ENCODE peak calls at places on chromosomes 6 and 20, in nine cellular contexts. One of them, this sample, is unnamed.

GRCh38 chr6:111411978-111412574 is 70.9 kb downstream of the REV3L start:
- ATAC-seq in aorta: no peak
- ATAC-seq in lower lobe of right lung: peak
- ATAC-seq in right lobe of liver: peak
- ATAC-seq in A549: no peak
- ATAC-seq in psoas muscle: no peak
- ATAC-seq in GM23338: no peak
- ATAC-seq in heart left ventricle: peak
- ATAC-seq in pancreas: no peak
- ATAC-seq in this sample: no peak

GRCh38 chr20:19588731-19589130 is 169.3 kb upstream of the RIN2 start:
- ATAC-seq in aorta: no peak
- ATAC-seq in lower lobe of right lung: no peak
- ATAC-seq in right lobe of liver: no peak
- ATAC-seq in A549: no peak
- ATAC-seq in psoas muscle: peak
- ATAC-seq in GM23338: no peak
- ATAC-seq in heart left ventricle: peak
- ATAC-seq in pancreas: no peak
- ATAC-seq in this sample: no peak

GRCh38 chr6:134551245-134551960 is 233.5 kb upstream of the SGK1 start:
- ATAC-seq in aorta: no peak
- ATAC-seq in lower lobe of right lung: no peak
- ATAC-seq in right lobe of liver: peak
- ATAC-seq in A549: peak
- ATAC-seq in psoas muscle: peak
- ATAC-seq in GM23338: no peak
- ATAC-seq in heart left ventricle: no peak
- ATAC-seq in pancreas: no peak
- ATAC-seq in this sample: no peak

GRCh38 chr20:48387675-48388074 is 440.1 kb downstream of the PREX1 start:
- ATAC-seq in aorta: no peak
- ATAC-seq in lower lobe of right lung: no peak
- ATAC-seq in right lobe of liver: no peak
- ATAC-seq in A549: no peak
- ATAC-seq in psoas muscle: no peak
- ATAC-seq in GM23338: no peak
- ATAC-seq in heart left ventricle: no peak
- ATAC-seq in pancreas: no peak
- ATAC-seq in this sample: no peak

GRCh38 chr20:23151885-23152284 is 65.8 kb upstream of the CD93 start:
- ATAC-seq in aorta: no peak
- ATAC-seq in lower lobe of right lung: no peak
- ATAC-seq in right lobe of liver: peak
- ATAC-seq in A549: no peak
- ATAC-seq in psoas muscle: peak
- ATAC-seq in GM23338: no peak
- ATAC-seq in heart left ventricle: no peak
- ATAC-seq in pancreas: no peak
- ATAC-seq in this sample: no peak

GRCh38 chr6:165835410-165835851 is 172.4 kb upstream of the PDE10A start:
- ATAC-seq in aorta: no peak
- ATAC-seq in lower lobe of right lung: peak
- ATAC-seq in right lobe of liver: no peak
- ATAC-seq in A549: peak
- ATAC-seq in psoas muscle: no peak
- ATAC-seq in GM23338: no peak
- ATAC-seq in heart left ventricle: peak
- ATAC-seq in pancreas: peak
- ATAC-seq in this sample: no peak

GRCh38 chr6:34462010-34462409 is 3.9 kb upstream of the PACSIN1 start:
- ATAC-seq in aorta: no peak
- ATAC-seq in lower lobe of right lung: no peak
- ATAC-seq in right lobe of liver: no peak
- ATAC-seq in A549: no peak
- ATAC-seq in psoas muscle: no peak
- ATAC-seq in GM23338: no peak
- ATAC-seq in heart left ventricle: no peak
- ATAC-seq in pancreas: no peak
- ATAC-seq in this sample: no peak

GRCh38 chr20:47785900-47786762 is 850 bp upstream of the SULF2 start:
- ATAC-seq in aorta: peak
- ATAC-seq in lower lobe of right lung: peak
- ATAC-seq in right lobe of liver: peak
- ATAC-seq in A549: peak
- ATAC-seq in psoas muscle: peak
- ATAC-seq in GM23338: peak
- ATAC-seq in heart left ventricle: peak
- ATAC-seq in pancreas: peak
- ATAC-seq in this sample: peak

GRCh38 chr6:13447949-13448724 is 39.3 kb downstream of the GFOD1 start:
- ATAC-seq in aorta: no peak
- ATAC-seq in lower lobe of right lung: peak
- ATAC-seq in right lobe of liver: peak
- ATAC-seq in A549: no peak
- ATAC-seq in psoas muscle: no peak
- ATAC-seq in GM23338: no peak
- ATAC-seq in heart left ventricle: peak
- ATAC-seq in pancreas: no peak
- ATAC-seq in this sample: peak

GRCh38 chr6:154161689-154162088 is 122.6 kb downstream of the OPRM1 start:
- ATAC-seq in aorta: no peak
- ATAC-seq in lower lobe of right lung: no peak
- ATAC-seq in right lobe of liver: no peak
- ATAC-seq in A549: no peak
- ATAC-seq in psoas muscle: no peak
- ATAC-seq in GM23338: no peak
- ATAC-seq in heart left ventricle: no peak
- ATAC-seq in pancreas: no peak
- ATAC-seq in this sample: no peak

GRCh38 chr6:135144678-135145508 is 36.2 kb upstream of the MYB start:
- ATAC-seq in aorta: no peak
- ATAC-seq in lower lobe of right lung: peak
- ATAC-seq in right lobe of liver: peak
- ATAC-seq in A549: peak
- ATAC-seq in psoas muscle: peak
- ATAC-seq in GM23338: peak
- ATAC-seq in heart left ventricle: no peak
- ATAC-seq in pancreas: peak
- ATAC-seq in this sample: no peak

GRCh38 chr6:119514355-119514754 is 164.8 kb upstream of the MAN1A1 start:
- ATAC-seq in aorta: no peak
- ATAC-seq in lower lobe of right lung: no peak
- ATAC-seq in right lobe of liver: no peak
- ATAC-seq in A549: no peak
- ATAC-seq in psoas muscle: no peak
- ATAC-seq in GM23338: no peak
- ATAC-seq in heart left ventricle: no peak
- ATAC-seq in pancreas: no peak
- ATAC-seq in this sample: no peak

GRCh38 chr6:30568245-30568644 is 3.0 kb upstream of the ABCF1 start:
- ATAC-seq in aorta: no peak
- ATAC-seq in lower lobe of right lung: no peak
- ATAC-seq in right lobe of liver: no peak
- ATAC-seq in A549: no peak
- ATAC-seq in psoas muscle: no peak
- ATAC-seq in GM23338: no peak
- ATAC-seq in heart left ventricle: no peak
- ATAC-seq in pancreas: no peak
- ATAC-seq in this sample: no peak

GRCh38 chr6:81767163-81768000 is 14.9 kb upstream of the TENT5A start:
- ATAC-seq in aorta: no peak
- ATAC-seq in lower lobe of right lung: peak
- ATAC-seq in right lobe of liver: peak
- ATAC-seq in A549: peak
- ATAC-seq in psoas muscle: no peak
- ATAC-seq in GM23338: peak
- ATAC-seq in heart left ventricle: no peak
- ATAC-seq in pancreas: peak
- ATAC-seq in this sample: peak

GRCh38 chr20:63736893-63737689 is 627 bp downstream of the LIME1 start:
- ATAC-seq in aorta: no peak
- ATAC-seq in lower lobe of right lung: no peak
- ATAC-seq in right lobe of liver: no peak
- ATAC-seq in A549: no peak
- ATAC-seq in psoas muscle: no peak
- ATAC-seq in GM23338: peak
- ATAC-seq in heart left ventricle: no peak
- ATAC-seq in pancreas: no peak
- ATAC-seq in this sample: no peak

GRCh38 chr6:149094934-149095341 is 222.6 kb upstream of the TAB2 start:
- ATAC-seq in aorta: no peak
- ATAC-seq in lower lobe of right lung: no peak
- ATAC-seq in right lobe of liver: no peak
- ATAC-seq in A549: no peak
- ATAC-seq in psoas muscle: no peak
- ATAC-seq in GM23338: no peak
- ATAC-seq in heart left ventricle: no peak
- ATAC-seq in pancreas: peak
- ATAC-seq in this sample: no peak

DNA sequence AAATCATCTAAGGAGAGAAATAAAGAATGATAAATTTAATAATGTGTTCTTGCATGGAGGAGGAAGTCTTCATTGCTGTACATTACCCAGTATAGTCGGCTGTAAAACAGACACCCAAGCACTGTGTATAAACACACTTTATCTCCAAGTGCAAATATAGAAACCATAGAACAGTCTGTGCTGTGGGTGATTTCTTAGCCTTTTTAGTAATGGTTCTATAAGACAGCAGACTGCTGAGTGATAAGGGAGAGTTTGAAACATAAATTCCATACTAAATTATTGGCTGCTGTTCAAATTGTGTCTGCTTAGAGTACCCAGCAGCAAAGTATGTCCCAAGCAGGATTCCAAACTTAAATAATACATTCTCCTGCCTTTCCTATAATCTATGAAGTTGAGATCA is 4.6 kb downstream of the FILIP1 start:
- ATAC-seq in aorta: no peak
- ATAC-seq in lower lobe of right lung: no peak
- ATAC-seq in right lobe of liver: no peak
- ATAC-seq in A549: no peak
- ATAC-seq in psoas muscle: no peak
- ATAC-seq in GM23338: no peak
- ATAC-seq in heart left ventricle: no peak
- ATAC-seq in pancreas: no peak
- ATAC-seq in this sample: no peak
- H3K4me3 ChIP-seq in aorta: peak
- H3K4me3 ChIP-seq in lower lobe of right lung: peak
- H3K4me3 ChIP-seq in right lobe of liver: no peak
- H3K4me3 ChIP-seq in A549: no peak
- H3K4me3 ChIP-seq in psoas muscle: peak
- H3K4me3 ChIP-seq in GM23338: no peak
- H3K4me3 ChIP-seq in heart left ventricle: peak
- H3K4me3 ChIP-seq in pancreas: no peak
- H3K4me3 ChIP-seq in this sample: peak

DNA sequence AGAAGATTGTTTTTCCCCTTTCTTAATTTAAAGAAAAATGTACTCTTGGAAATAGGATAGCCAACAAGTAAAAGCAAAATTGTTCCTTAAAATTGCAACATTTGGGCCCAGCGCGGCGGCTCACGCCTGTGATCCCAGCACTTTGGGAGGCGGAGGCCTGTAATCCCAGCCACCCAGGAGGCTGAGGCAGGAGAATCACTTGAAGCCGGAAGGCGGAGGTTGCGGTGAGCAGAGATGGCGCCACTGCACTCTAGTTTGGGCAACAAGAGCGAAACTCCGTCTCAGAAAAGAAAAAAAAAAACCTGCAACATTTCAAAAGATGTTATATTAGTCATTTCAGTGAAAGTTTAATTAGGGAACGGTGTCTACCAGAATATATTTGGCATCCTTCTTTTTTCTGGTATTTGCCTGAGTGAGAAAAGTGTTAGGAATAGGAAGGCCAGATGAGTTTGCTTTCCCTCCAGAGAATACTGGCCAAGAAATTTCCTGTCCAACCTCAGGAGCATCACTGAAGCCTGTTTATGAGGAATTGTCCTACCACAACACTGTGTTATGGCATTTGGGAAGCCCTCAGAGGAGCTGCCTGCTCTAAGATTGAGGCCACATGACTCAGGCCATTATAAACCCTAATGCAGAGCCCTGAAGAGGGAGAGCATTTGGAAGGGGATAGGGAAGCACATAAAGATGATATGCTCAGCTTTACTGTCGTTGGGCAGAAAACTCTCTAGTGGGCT is 1.2 kb upstream of the GJA1 start:
- ATAC-seq in aorta: no peak
- ATAC-seq in lower lobe of right lung: no peak
- ATAC-seq in right lobe of liver: no peak
- ATAC-seq in A549: peak
- ATAC-seq in psoas muscle: no peak
- ATAC-seq in GM23338: no peak
- ATAC-seq in heart left ventricle: peak
- ATAC-seq in pancreas: no peak
- ATAC-seq in this sample: no peak
- H3K4me3 ChIP-seq in aorta: no peak
- H3K4me3 ChIP-seq in lower lobe of right lung: no peak
- H3K4me3 ChIP-seq in right lobe of liver: no peak
- H3K4me3 ChIP-seq in A549: no peak
- H3K4me3 ChIP-seq in psoas muscle: no peak
- H3K4me3 ChIP-seq in GM23338: peak
- H3K4me3 ChIP-seq in heart left ventricle: no peak
- H3K4me3 ChIP-seq in pancreas: no peak
- H3K4me3 ChIP-seq in this sample: no peak

DNA sequence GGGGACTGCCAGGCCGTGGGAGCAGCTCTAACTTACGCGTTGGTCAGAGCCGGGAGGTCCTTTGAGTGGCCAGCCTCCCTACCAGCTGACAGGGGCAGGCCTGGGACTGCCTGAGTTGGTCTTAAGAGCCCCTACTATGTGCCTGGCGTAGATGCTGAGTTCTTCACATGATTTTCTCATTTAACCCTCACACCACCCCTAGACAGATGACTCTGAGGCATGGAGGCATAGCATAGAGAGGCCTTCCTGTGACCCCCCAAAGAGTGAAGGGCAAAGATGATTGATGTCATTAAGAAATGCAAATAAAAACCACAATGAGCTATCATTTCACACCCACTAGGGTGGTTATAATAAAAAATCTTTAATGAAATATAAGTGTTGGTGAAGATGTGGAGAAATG is 36.8 kb downstream of the MRPL14 start:
- ATAC-seq in aorta: no peak
- ATAC-seq in lower lobe of right lung: no peak
- ATAC-seq in right lobe of liver: no peak
- ATAC-seq in A549: no peak
- ATAC-seq in psoas muscle: no peak
- ATAC-seq in GM23338: no peak
- ATAC-seq in heart left ventricle: no peak
- ATAC-seq in pancreas: no peak
- ATAC-seq in this sample: no peak
- H3K4me3 ChIP-seq in aorta: no peak
- H3K4me3 ChIP-seq in lower lobe of right lung: no peak
- H3K4me3 ChIP-seq in right lobe of liver: no peak
- H3K4me3 ChIP-seq in A549: no peak
- H3K4me3 ChIP-seq in psoas muscle: no peak
- H3K4me3 ChIP-seq in GM23338: no peak
- H3K4me3 ChIP-seq in heart left ventricle: no peak
- H3K4me3 ChIP-seq in pancreas: no peak
- H3K4me3 ChIP-seq in this sample: no peak

DNA sequence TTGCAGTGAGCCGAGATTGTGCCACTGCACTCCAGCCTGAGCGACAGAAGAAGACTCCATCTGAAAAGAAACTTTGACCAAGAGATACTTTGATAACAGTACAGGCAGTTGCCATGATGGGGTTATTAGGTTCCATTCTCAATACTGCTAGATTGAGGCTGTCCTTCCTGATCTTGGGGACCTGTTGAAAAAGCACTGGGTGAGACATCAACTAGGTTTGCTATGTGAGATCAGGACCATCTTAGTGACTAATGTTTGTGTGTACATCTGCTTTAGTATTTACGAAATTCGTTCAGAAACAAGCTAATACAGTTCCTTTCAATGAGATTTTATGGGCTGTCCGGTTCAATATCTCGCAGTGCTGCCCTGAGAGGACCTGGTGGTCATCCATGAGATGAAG is 2.6 kb downstream of the DSE start:
- ATAC-seq in aorta: no peak
- ATAC-seq in lower lobe of right lung: no peak
- ATAC-seq in right lobe of liver: no peak
- ATAC-seq in A549: no peak
- ATAC-seq in psoas muscle: no peak
- ATAC-seq in GM23338: no peak
- ATAC-seq in heart left ventricle: no peak
- ATAC-seq in pancreas: no peak
- ATAC-seq in this sample: no peak
- H3K4me3 ChIP-seq in aorta: no peak
- H3K4me3 ChIP-seq in lower lobe of right lung: no peak
- H3K4me3 ChIP-seq in right lobe of liver: no peak
- H3K4me3 ChIP-seq in A549: no peak
- H3K4me3 ChIP-seq in psoas muscle: no peak
- H3K4me3 ChIP-seq in GM23338: no peak
- H3K4me3 ChIP-seq in heart left ventricle: no peak
- H3K4me3 ChIP-seq in pancreas: no peak
- H3K4me3 ChIP-seq in this sample: peak